ENCODE peak calls at places on chromosomes 7 and 10, in four cellular contexts. U is stimulated activated CD4-positive, alpha-beta T cell treated with anti-CD3 and anti-CD28 coated beads, Interleukin-1b, Interleukin-23, amount 100 ng/mL, for 4 hours; M is ACHN; I is kidney. K is an unnamed sample.

GRCh38 chr10:121928528-121928884 is 675 bp upstream of the ATE1 start:
- DNase-seq in M (peak), U (no peak), I (no peak), K (peak)

GRCh38 chr10:36017141-36017540 is 375.0 kb upstream of the FZD8 start:
- DNase-seq in I (no peak), U (no peak), M (no peak), K (no peak)

GRCh38 chr10:89182894-89183293 is 24.2 kb downstream of the CH25H start:
- DNase-seq in M (no peak), U (no peak), I (no peak), K (no peak)

GRCh38 chr7:14924398-14924797 is 21.8 kb upstream of the DGKB start:
- DNase-seq in I (no peak), U (no peak), M (peak), K (no peak)

GRCh38 chr10:47311193-47311899 is 10.9 kb upstream of the GDF2 start:
- DNase-seq in M (no peak), U (no peak), I (peak), K (no peak)

GRCh38 chr10:131804551-131805295 is 96.1 kb upstream of the PPP2R2D start:
- DNase-seq in U (no peak), I (no peak), M (no peak), K (no peak)

GRCh38 chr10:48445932-48446331 is 139.5 kb downstream of the MAPK8 start:
- DNase-seq in M (no peak), U (no peak), I (no peak), K (no peak)

GRCh38 chr10:105041956-105042355 is 400.9 kb downstream of the SORCS3 start:
- DNase-seq in M (peak), U (no peak), I (no peak), K (no peak)

GRCh38 chr10:102401735-102402511 is 6.4 kb downstream of the NFKB2 start:
- DNase-seq in I (peak), U (no peak), M (peak), K (peak)

GRCh38 chr10:598415-599170 is 90.9 kb downstream of the DIP2C start:
- DNase-seq in M (peak), I (no peak), U (no peak), K (peak)

GRCh38 chr10:66466622-66467021 is 459.2 kb upstream of the LRRTM3 start:
- DNase-seq in M (no peak), I (no peak), U (no peak), K (no peak)